ENCODE peak calls at places on chromosome 6, in seven cellular contexts. Z is HCT116, V is SK-N-SH, L is T47D, H is GM12878, U is K562, X is HepG2. O is an unnamed sample.

GRCh38 chr6:115133790-115134189 is 791.0 kb upstream of the HS3ST5 start:
- DNase-seq in Z (no peak), V (no peak), L (no peak), H (no peak), U (no peak), X (no peak), O (no peak)

GRCh38 chr6:129748212-129748900 is 38.4 kb upstream of the ARHGAP18 start:
- DNase-seq in Z (peak; percentile 90), V (no peak), L (peak; percentile 66), H (peak; percentile 82), U (peak; percentile 21), X (peak; percentile 79), O (no peak)

GRCh38 chr6:7878401-7878964 is 32.1 kb downstream of the TXNDC5 start:
- DNase-seq in Z (no peak), V (no peak), L (no peak), H (no peak), U (no peak), X (no peak), O (no peak)

GRCh38 chr6:158999154-158999668 is 791 bp downstream of the RSPH3 start:
- DNase-seq in Z (no peak), V (no peak), L (peak; percentile 4), H (no peak), U (no peak), X (no peak), O (no peak)

GRCh38 chr6:14635195-14635594 is 517.6 kb downstream of the CD83 start:
- DNase-seq in Z (no peak), V (no peak), L (no peak), H (no peak), U (no peak), X (no peak), O (no peak)

GRCh38 chr6:166904101-166904746 is 52.1 kb downstream of the RNASET2 start:
- DNase-seq in Z (no peak), V (no peak), L (no peak), H (no peak), U (no peak), X (no peak), O (no peak)

GRCh38 chr6:55528624-55529023 is 50.4 kb downstream of the HMGCLL1 start:
- DNase-seq in Z (peak; percentile 51), V (no peak), L (peak; percentile 58), H (peak; percentile 5), U (no peak), X (peak; percentile 43), O (no peak)

GRCh38 chr6:46565531-46565930 is 74.3 kb upstream of the RCAN2 start:
- DNase-seq in Z (no peak), V (no peak), L (no peak), H (no peak), U (no peak), X (no peak), O (no peak)

GRCh38 chr6:44663860-44664584 is 276.5 kb downstream of the CDC5L start:
- DNase-seq in Z (no peak), V (no peak), L (no peak), H (no peak), U (no peak), X (no peak), O (no peak)

GRCh38 chr6:36739947-36740817 is 42.6 kb downstream of the RAB44 start:
- DNase-seq in Z (no peak), V (no peak), L (no peak), H (no peak), U (no peak), X (no peak), O (no peak)

GRCh38 chr6:155418017-155418749 is 37.5 kb downstream of the NOX3 start:
- DNase-seq in Z (no peak), V (no peak), L (no peak), H (peak; percentile 68), U (no peak), X (no peak), O (no peak)

GRCh38 chr6:20291764-20292227 is 79.5 kb upstream of the MBOAT1 start:
- DNase-seq in Z (peak; percentile 84), V (peak; percentile 71), L (peak; percentile 91), H (peak; percentile 52), U (peak; percentile 88), X (peak; percentile 75), O (peak; percentile 92)

GRCh38 chr6:143443096-143443495 is 7.4 kb downstream of the ADAT2 start:
- DNase-seq in Z (no peak), V (no peak), L (no peak), H (no peak), U (no peak), X (no peak), O (no peak)

GRCh38 chr6:143441010-143441409 is 9.5 kb downstream of the ADAT2 start:
- DNase-seq in Z (no peak), V (no peak), L (no peak), H (no peak), U (no peak), X (no peak), O (no peak)

DNA sequence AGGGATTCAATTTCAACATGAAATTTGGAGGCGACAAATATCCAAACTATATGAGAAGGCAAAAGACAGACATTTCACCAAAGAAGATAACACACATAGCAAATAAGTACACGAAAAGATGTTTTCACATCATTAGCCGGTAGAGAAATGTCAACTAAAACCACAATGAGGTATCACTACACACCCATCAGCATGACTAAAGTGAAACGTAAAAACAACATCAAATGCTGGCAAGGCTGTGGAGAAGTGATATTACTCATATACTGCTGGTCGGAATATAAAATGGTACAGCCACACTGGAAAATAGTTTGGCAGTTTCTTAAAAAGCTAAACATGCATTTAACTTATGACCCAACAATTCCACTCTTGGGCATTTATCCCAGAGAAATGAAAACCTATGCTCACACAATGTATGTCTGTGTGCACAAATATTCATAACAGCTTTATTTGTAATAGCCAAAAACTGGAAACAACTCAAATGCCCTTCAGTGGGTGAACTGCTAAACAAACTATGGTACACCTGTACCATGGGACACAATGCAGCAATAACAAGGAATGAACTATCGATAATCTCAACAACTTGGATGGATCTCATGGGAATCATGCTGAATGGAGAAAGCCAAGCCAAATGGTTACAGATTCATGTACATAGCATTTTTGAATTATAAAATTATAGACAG is 8.7 kb downstream of the ADAT2 start:
- DNase-seq in Z (no peak), V (no peak), L (no peak), H (no peak), U (no peak), X (no peak), O (no peak)
- TF ChIP-seq JUND in Z (no peak), V (no peak), L (no peak), H (no peak), U (no peak), X (no peak), O (no peak)

DNA sequence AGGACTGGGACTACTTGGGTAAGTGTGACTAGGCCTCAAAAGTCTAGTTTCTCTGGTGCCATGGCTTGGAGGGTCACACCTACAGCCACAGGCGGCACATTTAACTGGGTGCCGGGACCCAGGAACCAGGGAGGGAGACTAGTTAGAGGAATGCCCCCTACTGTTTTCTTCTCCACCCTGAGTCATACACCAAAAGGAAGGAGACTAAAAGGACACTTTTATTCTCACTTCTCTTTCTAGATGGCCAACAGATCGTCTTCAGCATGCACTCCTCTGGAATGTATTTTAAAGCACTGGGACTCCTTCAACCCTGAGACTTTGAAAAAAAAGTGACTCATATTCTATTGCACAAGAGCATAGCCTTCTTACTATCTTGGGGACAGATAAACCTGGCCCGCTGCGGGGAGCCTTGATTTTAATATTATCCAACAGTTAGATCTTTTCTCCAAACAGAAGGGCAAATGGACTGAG is 33.4 kb downstream of the PLN start:
- DNase-seq in Z (no peak), V (no peak), L (no peak), H (no peak), U (peak; percentile 19), X (no peak), O (no peak)
- TF ChIP-seq JUND in Z (no peak), V (no peak), L (no peak), H (no peak), U (peak; percentile 94), X (no peak), O (no peak)

DNA sequence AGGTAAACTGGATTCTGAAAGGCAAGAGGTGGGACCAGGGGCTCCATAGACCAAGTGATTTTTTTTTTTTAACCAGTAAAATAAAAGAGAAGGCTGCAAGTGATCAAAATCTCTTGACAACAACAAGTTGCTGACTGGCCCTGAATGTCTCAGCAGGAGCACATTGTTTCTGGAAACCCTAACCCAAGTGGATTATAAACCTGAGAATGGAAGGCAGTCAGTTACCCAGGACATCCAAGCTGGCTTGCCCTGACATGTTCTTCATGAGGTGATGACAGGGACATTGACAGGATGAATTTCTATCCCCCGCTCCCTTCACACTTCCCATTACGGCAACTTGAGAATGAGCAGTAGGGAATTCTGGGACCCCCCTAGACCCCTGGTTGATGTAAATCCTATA is 49.6 kb upstream of the RIPOR2 start:
- DNase-seq in Z (no peak), V (no peak), L (no peak), H (no peak), U (no peak), X (no peak), O (no peak)
- TF ChIP-seq JUND in Z (no peak), V (no peak), L (no peak), H (no peak), U (no peak), X (no peak), O (no peak)

DNA sequence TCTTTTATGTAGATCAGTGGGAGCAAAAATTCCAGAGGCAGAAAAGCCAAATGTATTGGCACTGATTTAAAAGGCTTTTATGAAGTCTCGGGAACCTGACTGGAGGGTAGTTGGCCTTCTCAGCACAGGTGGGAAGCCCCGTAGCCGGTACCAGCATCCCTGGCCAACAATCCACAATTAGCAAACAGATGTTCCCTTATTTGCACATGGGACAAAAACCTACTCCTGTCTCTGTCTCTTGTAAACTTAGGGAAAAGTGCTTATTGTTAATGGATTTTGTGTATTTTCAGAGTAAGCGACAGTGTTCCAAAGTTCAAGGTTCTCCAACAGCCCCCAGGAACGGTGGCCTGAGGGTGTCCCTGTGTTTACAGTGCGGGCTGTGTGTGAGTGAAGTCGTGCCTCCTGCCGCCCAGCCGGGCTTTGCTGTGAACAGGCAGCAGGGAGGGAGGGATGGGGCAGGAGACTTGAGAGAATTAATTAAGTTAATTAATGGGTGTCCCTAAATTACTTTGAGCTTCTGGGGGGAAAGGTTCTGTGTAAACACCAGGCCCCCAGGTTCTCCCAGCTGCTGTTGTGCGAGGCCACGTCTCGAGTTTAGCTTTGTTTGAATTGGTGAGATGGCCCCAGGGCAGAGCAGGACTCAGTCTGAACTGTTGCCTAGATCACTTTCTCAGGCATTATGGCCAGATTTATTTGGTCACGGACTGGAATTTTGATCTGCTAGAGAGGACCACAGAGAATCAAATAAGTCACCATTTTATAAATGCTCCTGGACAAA is 3.9 kb downstream of the SYNJ2 start:
- DNase-seq in Z (no peak), V (no peak), L (peak; percentile 54), H (no peak), U (no peak), X (peak; percentile 100), O (no peak)
- TF ChIP-seq JUND in Z (no peak), V (no peak), L (no peak), H (no peak), U (no peak), X (peak; percentile 73), O (no peak)